ENCODE peak calls at places on chromosomes 3 and 15, in eight cellular contexts. J, P, A, T, C, M, K and B are unnamed samples.

GRCh38 chr15:30023798-30024295 is 58.9 kb upstream of the GOLGA8J start:
- DNase-seq in P (no peak), C (no peak), A (no peak), T (no peak), J (no peak), K (no peak), M (no peak), B (no peak)

GRCh38 chr3:45137656-45138181 is 8.5 kb downstream of the CDCP1 start:
- DNase-seq in K (peak), P (no peak), C (no peak), J (no peak), A (no peak), T (no peak), M (no peak), B (no peak)

GRCh38 chr3:111850481-111850880 is 8.6 kb upstream of the PHLDB2 start:
- DNase-seq in A (no peak), P (peak), C (no peak), T (no peak), M (no peak), J (no peak), K (no peak), B (no peak)

GRCh38 chr3:128447561-128448013 is 19.1 kb downstream of the DNAJB8 start:
- DNase-seq in J (peak), T (no peak), K (no peak), P (no peak), M (no peak), C (no peak), A (no peak), B (no peak)

GRCh38 chr15:55253580-55253979 is 36.0 kb downstream of the RAB27A start:
- DNase-seq in J (no peak), K (no peak), P (no peak), T (no peak), C (no peak), M (no peak), A (no peak), B (no peak)

GRCh38 chr3:18194431-18194830 is 230.7 kb downstream of the SATB1 start:
- DNase-seq in K (no peak), P (no peak), T (no peak), C (no peak), A (no peak), M (no peak), J (no peak), B (no peak)

GRCh38 chr3:186307594-186307993 is 54.4 kb downstream of the DGKG start:
- DNase-seq in C (no peak), P (peak), T (no peak), A (no peak), K (peak), J (no peak), M (no peak), B (no peak)

GRCh38 chr3:116770815-116771450 is 61.4 kb downstream of the TUSC7 start:
- DNase-seq in J (peak), T (no peak), C (peak), M (peak), A (peak), K (peak), P (peak), B (peak)

GRCh38 chr3:69541823-69542264 is 156.0 kb upstream of the FRMD4B start:
- DNase-seq in M (peak), P (no peak), C (no peak), J (no peak), K (no peak), A (no peak), T (no peak), B (peak)

GRCh38 chr3:56783644-56784451 is 17.9 kb downstream of the ARHGEF3 start:
- DNase-seq in J (peak), K (no peak), M (no peak), P (peak), C (peak), A (no peak), T (no peak), B (peak)

GRCh38 chr3:14537590-14538450 is 2.3 kb downstream of the GRIP2 start:
- DNase-seq in M (peak), T (no peak), A (no peak), C (peak), P (peak), J (no peak), K (peak), B (no peak)

GRCh38 chr15:69903476-69904295 is 194.0 kb downstream of the TLE3 start:
- DNase-seq in T (no peak), J (no peak), M (no peak), C (no peak), P (no peak), K (no peak), A (no peak), B (no peak)

GRCh38 chr3:113231391-113231790 is 20.0 kb downstream of the BOC start:
- DNase-seq in M (no peak), J (no peak), C (no peak), P (no peak), T (no peak), A (no peak), K (no peak), B (no peak)

GRCh38 chr3:46668591-46668990 is 24.9 kb downstream of the ALS2CL start:
- DNase-seq in A (no peak), C (peak), K (no peak), J (no peak), T (no peak), P (no peak), M (peak), B (no peak)

GRCh38 chr3:182028081-182028480 is 316.4 kb downstream of the SOX2 start:
- DNase-seq in J (no peak), K (no peak), A (no peak), P (no peak), C (no peak), M (no peak), T (no peak), B (no peak)

GRCh38 chr15:23546158-23546557 is 19.3 kb upstream of the MKRN3 start:
- DNase-seq in K (no peak), C (no peak), J (no peak), P (no peak), A (no peak), M (no peak), T (no peak), B (no peak)

GRCh38 chr15:23548071-23548470 is 17.4 kb upstream of the MKRN3 start:
- DNase-seq in A (no peak), P (no peak), J (no peak), M (no peak), C (no peak), T (no peak), K (no peak), B (no peak)
- TF ChIP-seq EP300 in A (no peak), P (no peak), J (no peak), M (no peak), C (no peak), T (no peak), K (no peak), B (no peak)

GRCh38 chr3:133440652-133441051 is 40.8 kb downstream of the BFSP2 start:
- DNase-seq in K (no peak), T (no peak), A (no peak), P (no peak), J (no peak), C (no peak), M (no peak), B (no peak)

GRCh38 chr3:133442518-133442917 is 42.7 kb downstream of the BFSP2 start:
- DNase-seq in M (no peak), P (no peak), J (no peak), T (no peak), A (no peak), C (no peak), K (no peak), B (no peak)

GRCh38 chr3:133439563-133439962 is 39.7 kb downstream of the BFSP2 start:
- DNase-seq in J (no peak), M (no peak), P (no peak), K (no peak), C (no peak), T (no peak), A (no peak), B (no peak)

GRCh38 chr3:133441867-133442270 is 42.0 kb downstream of the BFSP2 start:
- DNase-seq in C (no peak), T (no peak), K (no peak), A (no peak), J (no peak), P (no peak), M (no peak), B (no peak)

GRCh38 chr3:133437391-133438093 is 37.7 kb downstream of the BFSP2 start:
- DNase-seq in P (peak), A (no peak), T (no peak), J (no peak), C (no peak), K (no peak), M (peak), B (no peak)
- TF ChIP-seq EP300 in P (no peak), A (no peak), T (no peak), J (no peak), C (no peak), K (no peak), M (peak), B (no peak)

DNA sequence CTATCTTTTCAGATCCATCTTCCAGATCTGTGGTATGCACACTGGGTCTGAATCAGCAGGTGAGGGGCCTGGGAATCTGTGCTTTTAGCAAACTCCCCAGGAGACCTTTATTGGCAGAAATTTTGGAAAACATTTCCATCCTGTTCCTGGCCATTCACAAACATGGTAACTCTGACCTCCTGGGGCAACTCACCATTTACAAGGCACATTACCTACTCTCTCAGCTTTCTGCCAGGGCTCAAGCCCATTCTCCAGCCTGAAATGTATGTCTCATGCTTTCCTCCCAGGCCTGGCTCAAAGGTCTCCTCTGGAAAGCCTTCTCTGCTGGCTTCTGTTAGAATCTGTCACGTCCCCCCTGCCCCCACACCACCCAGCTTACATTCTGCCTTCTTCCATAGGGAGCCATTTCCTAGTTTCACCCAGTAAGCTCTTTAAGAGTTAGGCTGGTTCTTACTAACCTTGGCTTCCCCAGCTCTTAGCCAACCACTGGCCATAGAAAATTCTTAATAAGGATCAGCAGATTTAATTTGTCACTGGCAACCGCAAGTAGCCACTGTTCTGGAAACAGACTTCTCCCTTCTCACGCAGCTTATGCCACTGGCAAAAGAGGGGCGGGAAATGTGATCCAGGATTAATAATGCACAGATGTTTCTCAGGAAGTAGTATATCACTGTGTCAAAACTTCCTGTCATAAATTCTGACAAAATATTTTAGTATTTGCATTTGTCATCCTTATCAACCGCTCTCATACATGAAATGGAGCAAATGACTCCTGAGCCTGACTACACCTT is 55.0 kb downstream of the RORA start:
- DNase-seq in P (no peak), T (no peak), K (no peak), A (no peak), C (no peak), J (no peak), M (peak), B (no peak)
- TF ChIP-seq EP300 in P (no peak), T (no peak), K (no peak), A (no peak), C (no peak), J (no peak), M (peak), B (no peak)

GRCh38 chr3:72847282-72847681 is 963 bp downstream of the SHQ1 start:
- DNase-seq in C (no peak), M (peak), P (no peak), J (no peak), K (no peak), T (no peak), A (no peak), B (no peak)

GRCh38 chr3:72839057-72839456 is 9.2 kb downstream of the SHQ1 start:
- DNase-seq in P (no peak), C (no peak), T (no peak), M (no peak), K (no peak), A (no peak), J (no peak), B (no peak)

GRCh38 chr3:72847751-72848702 is at the start of gene SHQ1:
- DNase-seq in T (peak), A (peak), M (peak), K (peak), J (peak), C (peak), P (peak), B (peak)

GRCh38 chr3:72848703-72849081 is 447 bp upstream of the SHQ1 start:
- DNase-seq in A (no peak), T (no peak), C (no peak), M (no peak), K (no peak), P (no peak), J (peak), B (no peak)

DNA sequence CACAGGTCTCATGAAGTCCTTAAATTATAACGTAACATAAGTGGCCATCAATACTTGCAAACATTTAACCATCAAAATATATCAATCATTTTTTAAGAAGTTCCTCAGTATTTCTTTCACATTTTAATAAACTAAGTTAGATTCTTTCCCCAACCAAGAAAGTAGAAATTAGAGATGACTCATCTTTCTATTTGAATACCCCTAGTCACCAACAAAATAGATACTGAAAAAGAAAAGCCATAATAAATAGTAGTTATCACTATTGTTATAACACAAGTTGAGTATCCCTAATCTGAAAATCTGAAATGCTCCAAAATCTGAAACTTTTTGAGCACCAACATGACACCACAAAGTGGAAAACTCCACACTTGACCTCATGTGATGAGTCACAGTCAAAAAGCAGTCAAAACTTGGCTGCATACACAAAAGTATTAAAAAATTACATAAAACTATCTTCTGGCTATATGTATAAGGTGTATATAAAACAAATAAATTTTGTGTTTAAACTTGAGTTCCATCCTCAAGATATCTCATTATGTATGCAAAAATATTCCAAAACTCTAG is 3.7 kb downstream of the SHQ1 start:
- DNase-seq in A (no peak), K (no peak), P (no peak), T (no peak), C (no peak), M (no peak), J (no peak), B (no peak)
- TF ChIP-seq EP300 in A (no peak), K (no peak), P (no peak), T (no peak), C (no peak), M (no peak), J (no peak), B (no peak)

GRCh38 chr3:74623261-74623836 is 8.9 kb upstream of the CNTN3 start:
- DNase-seq in T (no peak), A (no peak), P (no peak), K (no peak), J (no peak), M (no peak), C (no peak), B (no peak)
- TF ChIP-seq EP300 in T (no peak), A (no peak), P (no peak), K (no peak), J (no peak), M (no peak), C (no peak), B (no peak)

GRCh38 chr15:98896802-98897732 is 110.5 kb downstream of the PGPEP1L start:
- DNase-seq in M (no peak), T (no peak), C (no peak), J (no peak), A (no peak), P (peak), K (no peak), B (peak)
- TF ChIP-seq EP300 in M (peak), T (peak), C (no peak), J (no peak), A (peak), P (peak), K (peak), B (peak)

DNA sequence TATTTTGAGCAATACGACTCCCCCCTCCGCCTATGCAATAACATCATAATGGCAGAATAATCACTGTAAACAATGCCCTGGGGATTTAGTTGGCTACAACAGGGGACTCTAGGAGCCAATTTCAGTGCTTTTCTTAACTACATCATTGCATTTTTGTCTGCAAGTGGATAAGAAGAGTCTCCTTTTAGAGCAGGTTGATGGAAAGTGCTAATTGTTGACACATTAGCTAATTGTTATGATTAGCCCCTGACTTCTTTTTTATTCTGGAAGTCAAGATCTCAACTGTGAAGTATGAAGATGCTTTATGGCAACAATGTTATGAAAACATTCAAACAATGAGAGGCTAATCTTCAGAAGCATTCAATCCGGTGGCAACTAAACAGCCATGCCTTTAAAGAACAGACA is 121.2 kb downstream of the MECOM start:
- DNase-seq in K (no peak), M (no peak), J (no peak), T (no peak), P (no peak), C (no peak), A (no peak), B (no peak)
- TF ChIP-seq EP300 in K (no peak), M (no peak), J (no peak), T (no peak), P (no peak), C (no peak), A (no peak), B (no peak)